ENCODE peak calls at places on chromosomes 1 and 21, in eight cellular contexts. R, V, F, L, C, W, M and T are unnamed samples.

GRCh38 chr1:172286629-172287076 is 133.8 kb upstream of the C1orf105 start:
- DNase-seq in R (no peak), V (no peak), F (no peak), L (no peak), C (peak), W (peak), M (peak), T (no peak)

GRCh38 chr1:60886090-60886489 is 196.3 kb upstream of the NFIA start:
- DNase-seq in R (no peak), V (no peak), F (no peak), L (no peak), C (no peak), W (no peak), M (no peak), T (no peak)

GRCh38 chr21:36756527-36756926 is 57.6 kb downstream of the SIM2 start:
- DNase-seq in R (no peak), V (no peak), F (no peak), L (no peak), C (peak), W (no peak), M (no peak), T (no peak)

GRCh38 chr1:35832515-35832914 is 24.7 kb downstream of the AGO4 start:
- DNase-seq in R (no peak), V (no peak), F (no peak), L (no peak), C (no peak), W (no peak), M (no peak), T (no peak)

GRCh38 chr21:42463861-42464515 is 32.0 kb downstream of the RSPH1 start:
- DNase-seq in R (peak), V (peak), F (peak), L (no peak), C (peak), W (peak), M (peak), T (peak)

GRCh38 chr1:223776075-223776814 is 63.9 kb downstream of the CAPN2 start:
- DNase-seq in R (no peak), V (no peak), F (no peak), L (no peak), C (peak), W (no peak), M (peak), T (no peak)

GRCh38 chr21:41832230-41833137 is 46.7 kb downstream of the PRDM15 start:
- DNase-seq in R (no peak), V (no peak), F (no peak), L (no peak), C (no peak), W (no peak), M (no peak), T (no peak)

GRCh38 chr1:230243583-230244377 is 176.7 kb downstream of the GALNT2 start:
- DNase-seq in R (no peak), V (no peak), F (no peak), L (no peak), C (peak), W (no peak), M (no peak), T (no peak)

GRCh38 chr1:41024953-41025352 is 3.4 kb upstream of the SLFNL1 start:
- DNase-seq in R (no peak), V (no peak), F (no peak), L (no peak), C (no peak), W (no peak), M (no peak), T (no peak)

GRCh38 chr1:35680271-35680670 is 38.4 kb downstream of the C1orf216 start:
- DNase-seq in R (no peak), V (no peak), F (no peak), L (no peak), C (no peak), W (no peak), M (no peak), T (no peak)

GRCh38 chr1:14612281-14612680 is 13.8 kb downstream of the KAZN start:
- DNase-seq in R (no peak), V (no peak), F (no peak), L (no peak), C (no peak), W (no peak), M (no peak), T (no peak)

GRCh38 chr1:156998840-156999239 is 46.7 kb downstream of the ARHGEF11 start:
- DNase-seq in R (no peak), V (no peak), F (no peak), L (no peak), C (no peak), W (no peak), M (no peak), T (no peak)

GRCh38 chr1:205273551-205273982 is 45.8 kb downstream of the TMCC2 start:
- DNase-seq in R (peak), V (peak), F (peak), L (peak), C (peak), W (peak), M (no peak), T (peak)

GRCh38 chr1:25036117-25036546 is 106.1 kb upstream of the RUNX3 start:
- DNase-seq in R (no peak), V (no peak), F (no peak), L (no peak), C (no peak), W (no peak), M (no peak), T (no peak)

GRCh38 chr1:169844941-169845608 is 48.6 kb downstream of the SCYL3 start:
- DNase-seq in R (no peak), V (no peak), F (no peak), L (no peak), C (no peak), W (no peak), M (no peak), T (no peak)

GRCh38 chr1:152486400-152487006 is 24.1 kb upstream of the LCE5A start:
- DNase-seq in R (no peak), V (no peak), F (no peak), L (no peak), C (peak), W (no peak), M (no peak), T (no peak)

GRCh38 chr1:206766251-206766856 is 4.2 kb upstream of the IL19 start:
- DNase-seq in R (peak), V (peak), F (peak), L (peak), C (peak), W (no peak), M (peak), T (no peak)

GRCh38 chr1:88731475-88731874 is 47.4 kb downstream of the PKN2 start:
- DNase-seq in R (no peak), V (no peak), F (peak), L (no peak), C (peak), W (no peak), M (peak), T (no peak)

GRCh38 chr21:31548688-31549087 is 110.8 kb upstream of the SOD1 start:
- DNase-seq in R (no peak), V (no peak), F (no peak), L (no peak), C (no peak), W (no peak), M (no peak), T (no peak)

GRCh38 chr21:42739061-42739931 is 85.9 kb downstream of the PDE9A start:
- DNase-seq in R (no peak), V (no peak), F (no peak), L (no peak), C (peak), W (no peak), M (no peak), T (no peak)

GRCh38 chr1:171117085-171117484 is 26.4 kb downstream of the FMO3 start:
- DNase-seq in R (no peak), V (no peak), F (no peak), L (no peak), C (no peak), W (no peak), M (no peak), T (no peak)

GRCh38 chr1:84298688-84299535 is 2.6 kb upstream of the SAMD13 start:
- DNase-seq in R (peak), V (peak), F (peak), L (no peak), C (no peak), W (peak), M (no peak), T (no peak)

GRCh38 chr1:78043436-78043835 is 2.3 kb upstream of the GIPC2 start:
- DNase-seq in R (no peak), V (no peak), F (no peak), L (no peak), C (no peak), W (no peak), M (no peak), T (no peak)

GRCh38 chr1:78047131-78047530 is 1.4 kb downstream of the GIPC2 start:
- DNase-seq in R (no peak), V (no peak), F (peak), L (no peak), C (no peak), W (no peak), M (no peak), T (no peak)

GRCh38 chr1:78045600-78045849 is 241 bp upstream of the GIPC2 start:
- DNase-seq in R (no peak), V (no peak), F (no peak), L (no peak), C (peak), W (no peak), M (no peak), T (no peak)

GRCh38 chr1:78045850-78046778 is at the start of gene GIPC2:
- DNase-seq in R (peak), V (peak), F (peak), L (no peak), C (peak), W (peak), M (no peak), T (no peak)

GRCh38 chr1:78044796-78045599 is 768 bp upstream of the GIPC2 start:
- DNase-seq in R (no peak), V (no peak), F (no peak), L (no peak), C (peak), W (peak), M (no peak), T (no peak)
- H3K4me3 ChIP-seq in R (peak), V (peak), F (peak), L (peak), C (peak), W (peak), M (no peak), T (no peak)

GRCh38 chr1:51218570-51218969 is 17.5 kb upstream of the RNF11 start:
- DNase-seq in R (no peak), V (no peak), F (no peak), L (no peak), C (no peak), W (no peak), M (no peak), T (no peak)
- TF ChIP-seq CTCF in R (no peak), V (no peak), F (no peak), L (no peak), C (no peak), W (no peak), M (no peak), T (no peak)

DNA sequence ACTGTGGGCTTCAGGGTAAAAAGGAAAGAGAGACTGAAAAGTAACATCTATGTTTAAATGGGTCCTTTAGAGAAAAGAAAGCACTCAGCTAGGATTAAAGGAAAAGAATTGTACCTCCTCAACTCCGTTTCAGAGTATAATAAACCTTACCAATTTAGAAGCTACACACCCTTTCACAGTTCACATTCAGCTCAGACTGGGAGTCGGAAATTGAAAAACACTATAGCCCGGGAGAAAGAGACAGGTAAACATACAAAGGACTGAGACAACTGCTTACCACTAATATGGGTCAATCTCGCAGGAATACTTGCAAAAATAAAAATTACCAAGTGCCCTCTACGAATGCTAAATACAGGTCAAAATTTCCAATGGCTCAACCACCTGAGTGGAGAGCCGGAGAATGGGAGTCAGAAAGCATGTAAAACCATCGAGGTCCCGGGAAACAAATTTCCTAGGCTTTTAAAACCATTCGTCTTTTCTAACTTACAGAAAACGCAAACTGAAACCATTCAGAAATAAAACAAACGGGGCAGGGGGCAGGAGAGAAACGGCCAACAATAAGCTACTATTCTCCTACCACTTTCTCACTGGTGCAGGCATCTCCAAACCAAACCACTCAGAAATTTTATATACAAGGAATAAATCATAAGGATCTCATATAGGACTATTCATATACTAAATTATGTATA is 136.7 kb downstream of the RERE start:
- DNase-seq in R (no peak), V (no peak), F (no peak), L (no peak), C (no peak), W (no peak), M (no peak), T (no peak)
- H3K4me3 ChIP-seq in R (peak), V (peak), F (peak), L (peak), C (no peak), W (peak), M (peak), T (peak)

DNA sequence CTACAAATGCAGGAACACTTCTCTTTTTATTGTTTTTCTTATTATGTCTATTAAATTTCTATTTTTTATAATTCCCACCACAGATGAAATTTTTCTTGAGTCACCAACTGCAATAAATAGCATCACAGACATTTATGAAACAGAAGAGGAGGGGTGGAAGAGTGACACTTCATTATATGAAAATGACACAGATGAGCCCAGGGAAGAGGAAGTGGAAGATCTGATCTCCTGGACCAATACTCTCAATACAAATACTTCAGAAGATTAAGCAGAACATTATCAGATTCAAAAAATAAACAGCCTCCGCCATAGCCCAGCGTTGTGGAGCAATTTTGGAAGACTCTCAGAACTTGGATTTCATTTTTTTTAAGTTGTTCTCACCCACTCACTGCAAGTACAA is 63.5 kb downstream of the UBE2U start:
- DNase-seq in R (no peak), V (no peak), F (no peak), L (no peak), C (no peak), W (no peak), M (no peak), T (no peak)
- TF ChIP-seq CTCF in R (no peak), V (no peak), F (no peak), L (no peak), C (no peak), W (no peak), M (no peak), T (no peak)

DNA sequence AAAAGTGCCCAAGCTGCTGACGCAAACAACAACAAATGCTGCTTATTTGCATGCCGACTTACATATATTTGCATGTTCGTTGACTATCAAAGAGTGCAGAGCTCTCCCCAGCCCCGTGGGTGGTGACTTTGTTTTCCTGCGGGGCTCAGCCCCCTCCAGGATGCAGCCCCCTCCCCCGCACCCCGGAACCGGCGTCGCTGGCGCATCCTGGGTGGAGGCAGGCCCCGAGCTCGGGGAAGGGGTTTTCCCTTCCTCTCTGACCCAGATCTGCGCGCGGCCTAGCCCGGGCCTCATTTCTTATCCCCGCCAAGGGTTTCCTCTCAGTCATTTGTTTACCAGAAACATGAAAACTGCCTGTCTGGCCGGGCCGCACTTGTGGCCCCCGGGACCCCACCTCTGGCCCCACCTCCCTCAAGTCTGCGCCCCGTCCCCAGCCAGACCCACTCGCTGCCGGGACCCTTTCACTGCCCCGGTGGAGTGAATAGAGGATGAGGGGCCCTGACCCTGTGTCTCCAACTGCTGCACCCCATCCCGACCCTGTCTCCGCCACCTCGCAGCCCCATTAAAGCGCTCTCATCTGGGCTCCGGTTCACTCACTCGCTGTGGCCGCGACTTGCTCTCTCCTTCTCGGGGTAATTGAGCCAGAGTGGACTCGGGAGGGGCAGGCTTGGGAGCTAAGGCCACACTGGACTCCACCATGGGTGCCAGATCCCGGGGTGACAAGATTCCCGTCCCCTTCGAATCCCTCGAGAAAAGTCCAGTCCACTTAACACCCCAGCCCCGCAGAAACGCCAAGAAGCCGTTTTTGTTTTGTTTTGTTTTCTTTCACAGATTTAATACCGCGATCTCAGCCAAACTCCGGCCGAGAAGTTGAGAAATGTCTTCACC is 5.4 kb downstream of the TNFRSF25 start:
- DNase-seq in R (peak), V (no peak), F (no peak), L (no peak), C (no peak), W (no peak), M (no peak), T (no peak)
- H3K4me3 ChIP-seq in R (peak), V (no peak), F (peak), L (peak), C (no peak), W (no peak), M (no peak), T (peak)

GRCh38 chr1:46533179-46533864 is 18.1 kb downstream of the KNCN start:
- DNase-seq in R (peak), V (no peak), F (no peak), L (no peak), C (peak), W (no peak), M (no peak), T (no peak)

GRCh38 chr1:46536527-46536926 is 14.9 kb downstream of the KNCN start:
- DNase-seq in R (no peak), V (no peak), F (no peak), L (no peak), C (no peak), W (no peak), M (no peak), T (no peak)

GRCh38 chr1:46532498-46533178 is 18.8 kb downstream of the KNCN start:
- DNase-seq in R (peak), V (peak), F (peak), L (no peak), C (peak), W (peak), M (no peak), T (no peak)

GRCh38 chr1:46537651-46538050 is 13.8 kb downstream of the KNCN start:
- DNase-seq in R (no peak), V (no peak), F (no peak), L (no peak), C (no peak), W (no peak), M (no peak), T (no peak)

DNA sequence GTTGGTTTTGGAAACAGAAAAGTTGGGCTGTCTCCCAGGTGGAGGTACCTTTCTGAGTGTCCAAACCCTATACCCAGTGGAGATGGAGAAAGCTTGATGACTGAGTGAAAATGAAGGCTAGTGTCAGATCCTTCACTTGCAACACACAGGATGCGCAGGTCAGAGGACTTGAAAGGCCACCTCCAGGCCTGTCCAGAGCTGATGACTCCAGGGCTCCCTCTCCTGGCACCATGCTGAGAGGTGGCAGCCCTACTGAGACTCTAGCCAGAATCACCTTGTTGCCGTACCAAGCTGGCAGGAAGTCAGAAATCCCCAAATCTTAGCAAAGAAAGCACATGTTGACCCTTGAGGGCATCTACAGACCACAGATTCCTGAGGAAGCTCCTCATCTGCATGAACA is 16.4 kb downstream of the KNCN start:
- DNase-seq in R (no peak), V (peak), F (no peak), L (no peak), C (peak), W (peak), M (no peak), T (no peak)
- TF ChIP-seq CTCF in R (peak), V (peak), F (peak), L (peak), C (peak), W (no peak), M (peak), T (peak)

GRCh38 chr21:34526618-34527290 is 14.7 kb upstream of the KCNE1 start:
- DNase-seq in R (no peak), V (peak), F (peak), L (no peak), C (peak), W (peak), M (peak), T (no peak)
- H3K4me3 ChIP-seq in R (peak), V (peak), F (peak), L (peak), C (peak), W (peak), M (peak), T (peak)

DNA sequence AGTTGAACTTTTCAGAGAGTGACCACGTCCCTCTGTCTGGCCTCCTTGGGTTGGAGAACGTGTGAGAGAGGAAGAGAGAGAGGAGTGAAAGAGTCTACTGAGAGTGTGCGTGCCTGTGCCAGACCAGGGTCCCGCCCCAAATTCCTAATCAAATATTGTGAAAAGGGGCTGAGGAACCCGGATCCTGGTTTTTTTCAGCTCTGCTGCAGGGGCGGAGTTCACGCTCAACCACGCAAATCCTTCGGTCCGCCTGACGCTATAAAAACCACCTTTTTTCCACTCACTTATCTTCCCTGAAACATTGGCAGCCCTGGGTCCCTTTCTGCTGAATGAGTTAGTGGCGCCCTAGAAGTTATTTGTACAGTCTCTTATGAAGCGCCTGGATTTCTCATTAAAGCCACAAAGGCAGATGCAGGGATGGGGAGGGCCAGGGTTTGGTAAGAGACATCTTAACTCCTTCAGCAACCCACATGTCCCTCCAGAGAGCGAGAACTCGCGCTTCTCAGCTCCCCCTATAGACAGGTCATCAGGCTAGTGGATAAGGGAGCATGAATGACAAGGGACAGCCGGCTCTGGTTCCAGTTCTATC is at the start of gene FMOD:
- DNase-seq in R (no peak), V (no peak), F (peak), L (no peak), C (peak), W (peak), M (no peak), T (no peak)
- TF ChIP-seq CTCF in R (peak), V (no peak), F (peak), L (peak), C (peak), W (no peak), M (no peak), T (peak)